ENCODE peak calls at places on chromosome 19, in six cellular contexts. P is neural crest cell, I is IMR-90, O is choroid plexus epithelial cell, V is HFF-Myc, H is SK-N-SH. L is an unnamed sample.

GRCh38 chr19:41449865-41450178 is 6.9 kb downstream of the ERICH4 start:
- DNase-seq in P (no peak), I (no peak), O (no peak), V (no peak), H (no peak), L (no peak)

GRCh38 chr19:38837656-38838121 is 6.1 kb upstream of the ECH1 start:
- DNase-seq in P (no peak), I (peak), O (no peak), V (no peak), H (no peak), L (no peak)

GRCh38 chr19:53870485-53870844 is 2.8 kb downstream of the MYADM start:
- DNase-seq in P (no peak), I (no peak), O (no peak), V (no peak), H (no peak), L (peak)

GRCh38 chr19:36420961-36421748 is 2.7 kb upstream of the ZFP82 start:
- DNase-seq in P (no peak), I (peak), O (peak), V (no peak), H (peak), L (no peak)

GRCh38 chr19:6213266-6213595 is 66.5 kb downstream of the MLLT1 start:
- DNase-seq in P (no peak), I (no peak), O (no peak), V (no peak), H (peak), L (no peak)

GRCh38 chr19:7211191-7211988 is 82.8 kb downstream of the INSR start:
- DNase-seq in P (no peak), I (peak), O (peak), V (no peak), H (no peak), L (no peak)

GRCh38 chr19:39474139-39474620 is 6.5 kb upstream of the TIMM50 start:
- DNase-seq in P (peak), I (peak), O (peak), V (no peak), H (peak), L (peak)

GRCh38 chr19:5961969-5962945 is 15.7 kb downstream of the RANBP3 start:
- DNase-seq in P (no peak), I (peak), O (peak), V (no peak), H (no peak), L (no peak)

GRCh38 chr19:1862424-1863307 is 713 bp downstream of the KLF16 start:
- DNase-seq in P (no peak), I (no peak), O (no peak), V (no peak), H (peak), L (peak)

GRCh38 chr19:58558623-58559274 is 338 bp upstream of the UBE2M start:
- DNase-seq in P (peak), I (peak), O (peak), V (peak), H (peak), L (peak)

GRCh38 chr19:16002985-16003384 is 54.2 kb downstream of the OR10H4 start:
- DNase-seq in P (no peak), I (no peak), O (no peak), V (no peak), H (no peak), L (no peak)

GRCh38 chr19:50494186-50495019 is 16.6 kb downstream of the JOSD2 start:
- DNase-seq in P (no peak), I (no peak), O (no peak), V (no peak), H (no peak), L (no peak)

GRCh38 chr19:54551293-54551692 is 22.3 kb upstream of the LILRA2 start:
- DNase-seq in P (no peak), I (no peak), O (no peak), V (no peak), H (no peak), L (no peak)

GRCh38 chr19:3525052-3525451 is 13.9 kb upstream of the TEKTIP1 start:
- DNase-seq in P (no peak), I (no peak), O (no peak), V (no peak), H (no peak), L (no peak)

GRCh38 chr19:6018786-6019185 is 40.8 kb upstream of the RANBP3 start:
- DNase-seq in P (no peak), I (no peak), O (no peak), V (no peak), H (peak), L (peak)

GRCh38 chr19:35048911-35049411 is 7.4 kb downstream of the HPN start:
- DNase-seq in P (no peak), I (no peak), O (no peak), V (no peak), H (no peak), L (no peak)

GRCh38 chr19:51511353-51511752 is 9.8 kb upstream of the SIGLEC12 start:
- DNase-seq in P (no peak), I (no peak), O (peak), V (no peak), H (peak), L (no peak)
- TF ChIP-seq CTCF in P (peak), I (no peak), O (peak), V (peak), H (peak), L (no peak)

DNA sequence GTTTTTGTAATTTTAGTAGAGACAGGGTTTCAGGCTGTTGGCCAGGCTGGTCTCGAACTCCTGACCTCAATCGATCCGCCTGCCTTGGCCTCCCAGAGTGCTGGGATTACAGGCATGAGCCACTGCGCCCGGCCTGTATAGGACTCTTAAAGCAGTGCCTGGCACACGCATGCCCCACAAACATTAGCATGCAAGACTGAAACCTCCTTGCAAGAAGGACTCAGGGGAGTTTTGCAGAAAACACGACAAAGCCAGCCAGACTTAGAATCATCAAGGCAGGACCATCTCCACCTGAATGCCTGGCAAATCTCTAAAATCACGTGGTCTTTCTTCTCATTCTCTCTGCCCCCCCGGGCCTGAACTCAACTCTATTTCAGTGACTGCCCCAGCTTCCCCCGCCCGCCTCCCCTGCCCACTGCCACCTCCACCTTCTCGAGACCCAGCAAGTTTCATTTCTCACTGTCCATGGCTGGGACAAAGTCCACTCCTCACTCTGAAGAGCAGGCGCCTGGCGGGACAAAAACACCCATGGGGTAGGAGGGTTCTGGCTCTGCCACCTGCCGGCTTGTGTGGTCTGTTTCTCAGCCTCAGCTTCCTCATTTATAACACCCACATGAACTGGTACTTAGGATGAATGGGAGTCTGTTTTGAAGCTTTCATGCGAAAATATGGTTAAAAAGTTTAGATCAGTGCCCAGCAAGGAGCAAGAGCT is 2.4 kb downstream of the TICAM1 start:
- DNase-seq in P (no peak), I (no peak), O (no peak), V (no peak), H (no peak), L (no peak)
- TF ChIP-seq CTCF in P (no peak), I (no peak), O (no peak), V (no peak), H (no peak), L (no peak)

GRCh38 chr19:12047868-12048267 is 4.9 kb downstream of the ZNF878 start:
- DNase-seq in P (no peak), I (peak), O (no peak), V (no peak), H (no peak), L (no peak)

GRCh38 chr19:12052057-12052570 is 647 bp downstream of the ZNF878 start:
- DNase-seq in P (no peak), I (peak), O (no peak), V (no peak), H (peak), L (no peak)

GRCh38 chr19:12055784-12056183 is 3.0 kb upstream of the ZNF878 start:
- DNase-seq in P (no peak), I (no peak), O (no peak), V (no peak), H (no peak), L (no peak)

DNA sequence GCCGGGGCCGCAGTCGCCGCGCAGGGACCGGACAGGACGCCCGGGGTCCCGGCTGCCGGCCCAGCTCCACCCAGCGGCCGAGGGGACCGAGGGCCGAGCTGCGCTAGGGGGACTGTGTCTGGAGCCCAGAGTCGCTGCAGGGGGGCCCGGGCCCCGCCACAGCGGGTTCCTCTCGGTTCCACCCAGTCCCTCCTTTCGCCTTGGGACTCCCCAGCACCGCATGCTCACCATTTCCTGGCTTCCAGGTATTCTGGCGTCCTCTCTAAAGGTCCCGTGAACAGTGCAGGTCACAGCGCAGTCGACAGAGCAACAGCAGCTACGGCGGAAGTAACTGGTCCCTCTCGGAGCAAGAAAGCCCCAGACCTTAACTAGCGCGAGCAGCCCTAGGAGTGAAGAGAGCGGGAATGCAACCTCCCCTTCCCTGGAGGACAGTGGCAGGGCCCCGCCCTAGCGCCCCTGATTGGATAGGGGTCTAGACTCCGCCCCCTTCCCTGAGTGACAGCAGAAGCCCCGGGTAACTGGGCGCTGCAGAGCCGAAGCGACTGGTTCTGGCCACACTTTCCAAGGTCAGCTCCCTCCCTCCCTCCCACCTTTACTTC is at the start of gene ZNF878:
- DNase-seq in P (peak), I (peak), O (peak), V (peak), H (peak), L (peak)
- TF ChIP-seq CTCF in P (peak), I (no peak), O (no peak), V (no peak), H (peak), L (no peak)

GRCh38 chr19:49488046-49488862 is 846 bp downstream of the RPL13A start:
- DNase-seq in P (no peak), I (no peak), O (no peak), V (no peak), H (no peak), L (no peak)

GRCh38 chr19:49490287-49491029 is 3.0 kb downstream of the RPL13A start:
- DNase-seq in P (no peak), I (no peak), O (no peak), V (no peak), H (no peak), L (no peak)

GRCh38 chr19:49488863-49489537 is 1.6 kb downstream of the RPL13A start:
- DNase-seq in P (no peak), I (no peak), O (no peak), V (no peak), H (no peak), L (no peak)

GRCh38 chr19:49491030-49491803 is 3.8 kb downstream of the RPL13A start:
- DNase-seq in P (no peak), I (no peak), O (no peak), V (no peak), H (no peak), L (no peak)

DNA sequence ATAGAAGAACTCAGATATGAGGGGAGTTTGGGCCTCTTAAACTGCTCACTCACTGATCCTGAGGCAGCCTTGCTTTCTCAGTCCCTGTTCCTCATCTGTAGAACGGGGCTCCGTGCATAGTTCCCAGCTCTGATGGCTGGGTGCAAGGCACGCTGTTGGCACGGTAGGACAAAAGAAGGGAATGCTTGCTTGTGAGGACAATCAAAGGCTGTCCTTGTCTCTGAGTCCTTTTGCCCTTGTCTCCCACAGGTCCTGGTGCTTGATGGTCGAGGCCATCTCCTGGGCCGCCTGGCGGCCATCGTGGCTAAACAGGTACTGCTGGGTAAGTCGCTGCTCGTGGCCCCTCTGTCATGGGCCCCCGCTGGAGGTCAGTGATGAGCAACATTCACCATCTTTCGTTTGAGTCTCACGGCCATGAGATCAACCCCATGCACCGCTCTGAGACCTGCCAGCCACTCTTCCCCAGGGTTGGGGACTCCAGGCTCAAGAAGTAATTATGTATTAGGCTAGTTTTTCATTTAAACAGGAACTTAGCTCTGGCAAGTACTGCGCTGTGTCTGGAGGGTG is 2.3 kb downstream of the RPL13A start:
- DNase-seq in P (no peak), I (no peak), O (no peak), V (no peak), H (no peak), L (no peak)
- TF ChIP-seq CTCF in P (no peak), I (no peak), O (peak), V (no peak), H (no peak), L (no peak)